ENCODE peak calls at places on chromosome 4, in eight cellular contexts. G, Y, N, V, Q, O, E and A are unnamed samples.

GRCh38 chr4:107482546-107482945 is 237.5 kb downstream of the PAPSS1 start:
- DNase-seq in G (no peak), Y (no peak), N (no peak), V (no peak), Q (no peak), O (no peak), E (no peak), A (no peak)

GRCh38 chr4:128302775-128303174 is 15.2 kb upstream of the PGRMC2 start:
- DNase-seq in G (no peak), Y (no peak), N (no peak), V (no peak), Q (no peak), O (no peak), E (peak; percentile 60), A (no peak)

GRCh38 chr4:69984030-69984443 is 11.7 kb upstream of the STATH start:
- DNase-seq in G (peak; percentile 65), Y (no peak), N (no peak), V (no peak), Q (peak; percentile 44), O (no peak), E (peak; percentile 80), A (no peak)

GRCh38 chr4:119044919-119045318 is 90.7 kb upstream of the MYOZ2 start:
- DNase-seq in G (no peak), Y (no peak), N (no peak), V (no peak), Q (no peak), O (no peak), E (no peak), A (no peak)

GRCh38 chr4:121514443-121514842 is 133.6 kb upstream of the QRFPR start:
- DNase-seq in G (no peak), Y (no peak), N (no peak), V (no peak), Q (no peak), O (no peak), E (no peak), A (no peak)

GRCh38 chr4:183758006-183758734 is 99.1 kb downstream of the TRAPPC11 start:
- DNase-seq in G (no peak), Y (no peak), N (no peak), V (no peak), Q (no peak), O (peak; percentile 56), E (no peak), A (peak; percentile 44)

GRCh38 chr4:10571896-10572295 is 112.7 kb downstream of the CLNK start:
- DNase-seq in G (no peak), Y (no peak), N (no peak), V (no peak), Q (no peak), O (no peak), E (peak; percentile 23), A (no peak)

GRCh38 chr4:128350449-128351045 is 62.9 kb upstream of the PGRMC2 start:
- DNase-seq in G (no peak), Y (no peak), N (no peak), V (no peak), Q (no peak), O (no peak), E (no peak), A (no peak)

GRCh38 chr4:5784960-5785611 is 74.1 kb downstream of the EVC start:
- DNase-seq in G (no peak), Y (no peak), N (no peak), V (no peak), Q (no peak), O (no peak), E (no peak), A (no peak)

GRCh38 chr4:151004222-151004621 is 10.9 kb downstream of the LRBA start:
- DNase-seq in G (peak; percentile 69), Y (no peak), N (no peak), V (no peak), Q (no peak), O (no peak), E (peak; percentile 91), A (no peak)

GRCh38 chr4:8248091-8248490 is 21.5 kb upstream of the HTRA3 start:
- DNase-seq in G (no peak), Y (no peak), N (no peak), V (no peak), Q (no peak), O (no peak), E (peak; percentile 60), A (no peak)

GRCh38 chr4:142705820-142706219 is 140.3 kb downstream of the INPP4B start:
- DNase-seq in G (no peak), Y (no peak), N (no peak), V (no peak), Q (no peak), O (no peak), E (no peak), A (no peak)

GRCh38 chr4:185740471-185740873 is 71.5 kb downstream of the SORBS2 start:
- DNase-seq in G (no peak), Y (no peak), N (no peak), V (no peak), Q (no peak), O (no peak), E (no peak), A (no peak)

GRCh38 chr4:61750810-61751209 is 550.7 kb downstream of the ADGRL3 start:
- DNase-seq in G (no peak), Y (no peak), N (no peak), V (no peak), Q (no peak), O (no peak), E (no peak), A (no peak)

GRCh38 chr4:627347-627746 is 2.0 kb downstream of the PDE6B start:
- DNase-seq in G (no peak), Y (no peak), N (no peak), V (no peak), Q (no peak), O (no peak), E (no peak), A (no peak)

GRCh38 chr4:89331637-89332544 is 24.3 kb upstream of the GPRIN3 start:
- DNase-seq in G (no peak), Y (no peak), N (no peak), V (no peak), Q (no peak), O (no peak), E (no peak), A (no peak)

GRCh38 chr4:94375364-94375763 is 32.7 kb upstream of the HPGDS start:
- DNase-seq in G (no peak), Y (no peak), N (no peak), V (no peak), Q (no peak), O (no peak), E (no peak), A (no peak)

GRCh38 chr4:337932-338758 is 531 bp downstream of the ZNF141 start:
- DNase-seq in G (no peak), Y (no peak), N (no peak), V (peak; percentile 23), Q (no peak), O (peak; percentile 58), E (peak; percentile 61), A (peak; percentile 67)

GRCh38 chr4:153084939-153085630 is 119.2 kb upstream of the TRIM2 start:
- DNase-seq in G (peak; percentile 64), Y (peak; percentile 49), N (peak; percentile 39), V (peak; percentile 84), Q (peak; percentile 16), O (peak; percentile 91), E (peak; percentile 70), A (peak; percentile 83)

GRCh38 chr4:130203571-130203970 is 1107.6 kb downstream of the C4orf33 start:
- DNase-seq in G (no peak), Y (no peak), N (no peak), V (no peak), Q (no peak), O (no peak), E (no peak), A (no peak)

GRCh38 chr4:92234393-92235176 is 69.2 kb upstream of the GRID2 start:
- DNase-seq in G (peak; percentile 96), Y (no peak), N (peak; percentile 99), V (no peak), Q (peak; percentile 87), O (no peak), E (peak; percentile 99), A (no peak)

GRCh38 chr4:16269742-16270522 is 43.7 kb upstream of the TAPT1 start:
- DNase-seq in G (peak; percentile 98), Y (no peak), N (peak; percentile 96), V (no peak), Q (no peak), O (no peak), E (peak; percentile 91), A (peak; percentile 30)